ENCODE peak calls at places on chromosomes 11 and 22, in ten cellular contexts. P, J, V, Y, X, I, L, C, O and Z are unnamed samples.

GRCh38 chr22:49633010-49633324 is 194.7 kb downstream of the BRD1 start:
- DNase-seq in I (no peak), J (no peak), V (no peak), L (no peak), X (no peak), P (no peak), C (no peak), O (no peak), Y (no peak), Z (no peak)

GRCh38 chr22:48756146-48757111 is 1071.2 kb downstream of the BRD1 start:
- DNase-seq in O (no peak), I (no peak), J (no peak), P (no peak), Y (no peak), C (no peak), X (no peak), V (no peak), L (no peak), Z (no peak)

GRCh38 chr22:19648419-19648929 is 65.8 kb upstream of the SEPTIN5 start:
- DNase-seq in I (no peak), J (no peak), Y (no peak), L (no peak), O (no peak), P (no peak), C (no peak), X (no peak), V (peak; percentile 13), Z (peak; percentile 25)

GRCh38 chr11:112790286-112790685 is 170.9 kb upstream of the NCAM1 start:
- DNase-seq in X (no peak), C (no peak), I (no peak), O (no peak), Y (no peak), P (no peak), J (no peak), L (no peak), V (no peak), Z (no peak)

GRCh38 chr11:108880510-108880909 is 215.6 kb downstream of the DDX10 start:
- DNase-seq in I (no peak), Y (no peak), P (no peak), V (no peak), L (peak; percentile 31), O (no peak), X (no peak), C (no peak), J (peak; percentile 48), Z (no peak)

GRCh38 chr22:32949719-32950118 is 108.5 kb downstream of the SYN3 start:
- DNase-seq in C (no peak), V (no peak), Y (no peak), X (no peak), P (no peak), O (no peak), L (no peak), I (no peak), J (peak; percentile 6), Z (peak; percentile 11)

GRCh38 chr11:25119416-25119815 is 622.6 kb downstream of the LUZP2 start:
- DNase-seq in J (no peak), L (no peak), I (no peak), P (no peak), C (no peak), Y (no peak), O (no peak), X (no peak), V (no peak), Z (no peak)

GRCh38 chr11:1349074-1349931 is 39.9 kb upstream of the TOLLIP start:
- DNase-seq in V (no peak), O (no peak), I (no peak), L (no peak), P (no peak), J (no peak), C (no peak), Y (no peak), X (no peak), Z (no peak)

GRCh38 chr11:12998336-12998735 is 10.8 kb upstream of the RASSF10 start:
- DNase-seq in L (no peak), V (no peak), Y (no peak), J (no peak), O (no peak), P (no peak), X (no peak), I (no peak), C (no peak), Z (no peak)

GRCh38 chr11:115066111-115066660 is 387.9 kb downstream of the NXPE2 start:
- DNase-seq in X (no peak), C (no peak), V (no peak), J (no peak), Y (no peak), O (no peak), P (no peak), L (no peak), I (no peak), Z (no peak)

GRCh38 chr11:55652560-55652959 is 4.4 kb downstream of the OR4S2 start:
- DNase-seq in Y (no peak), V (no peak), C (no peak), J (no peak), I (no peak), X (no peak), L (no peak), P (no peak), O (no peak), Z (no peak)

GRCh38 chr22:17845790-17846189 is 71.5 kb upstream of the BID start:
- DNase-seq in X (no peak), L (no peak), C (no peak), P (no peak), J (no peak), I (no peak), V (no peak), O (peak; percentile 22), Y (no peak), Z (peak; percentile 11)

GRCh38 chr11:13279487-13279834 is 1.9 kb downstream of the BMAL1 start:
- DNase-seq in I (no peak), J (no peak), X (no peak), P (no peak), L (no peak), C (no peak), O (no peak), V (no peak), Y (no peak), Z (no peak)

GRCh38 chr11:109267293-109268095 is 154.5 kb upstream of the C11orf87 start:
- DNase-seq in Y (no peak), L (no peak), I (no peak), J (peak; percentile 3), O (no peak), P (no peak), X (no peak), C (no peak), V (no peak), Z (peak; percentile 43)

GRCh38 chr22:23404689-23405365 is 175.3 kb downstream of the IGLL1 start:
- DNase-seq in X (no peak), P (no peak), C (peak; percentile 13), O (no peak), L (peak; percentile 40), V (no peak), J (no peak), Y (no peak), I (no peak), Z (peak; percentile 75)